ENCODE peak calls at places on chromosomes 1 and 21, in six cellular contexts. P is NCI-H2171; B is activated CD8-positive, alpha-beta memory T cell treated with anti-CD3 and anti-CD28 coated beads for 24 hours; V is Right ventricle myocardium inferior; N is kidney epithelial cell; K is effector CD4-positive, alpha-beta T cell. R is an unnamed sample.

GRCh38 chr1:59079434-59080135 is 217.3 kb upstream of the FGGY start:
- DNase-seq in P (no peak), K (no peak), B (no peak), V (no peak), N (no peak), R (no peak)

GRCh38 chr21:38787461-38788274 is 18.1 kb upstream of the ETS2 start:
- DNase-seq in P (peak), B (no peak), N (peak), V (no peak), K (no peak), R (no peak)

GRCh38 chr1:61238371-61238689 is 156.0 kb downstream of the NFIA start:
- DNase-seq in B (no peak), P (no peak), N (no peak), V (no peak), K (no peak), R (no peak)

GRCh38 chr1:209697082-209697481 is 7.6 kb upstream of the HSD11B1 start:
- DNase-seq in N (no peak), P (no peak), V (no peak), B (no peak), K (no peak), R (no peak)

GRCh38 chr21:44801468-44802395 is at the start of gene UBE2G2:
- DNase-seq in V (peak), N (no peak), K (peak), P (peak), B (peak), R (no peak)

GRCh38 chr1:62509028-62509427 is 72.2 kb downstream of the USP1 start:
- DNase-seq in B (no peak), N (no peak), K (no peak), V (no peak), P (no peak), R (no peak)

GRCh38 chr1:76425843-76426145 is 351.2 kb downstream of the ST6GALNAC3 start:
- DNase-seq in P (no peak), V (no peak), K (no peak), B (no peak), N (no peak), R (no peak)

GRCh38 chr1:53638641-53639035 is 100.3 kb downstream of the GLIS1 start:
- DNase-seq in K (no peak), V (peak), N (no peak), P (no peak), B (no peak), R (no peak)

GRCh38 chr1:195664628-195665027 is 943.6 kb downstream of the KCNT2 start:
- DNase-seq in P (no peak), B (no peak), V (no peak), N (no peak), K (no peak), R (peak)

GRCh38 chr1:24952413-24952841 is 22.4 kb upstream of the RUNX3 start:
- DNase-seq in V (no peak), P (no peak), K (no peak), N (no peak), B (no peak), R (no peak)

GRCh38 chr1:15455522-15455921 is 1.0 kb upstream of the CELA2A start:
- DNase-seq in P (no peak), K (no peak), B (no peak), N (no peak), V (no peak), R (no peak)

GRCh38 chr1:5333326-5333725 is 658.9 kb downstream of the NPHP4 start:
- DNase-seq in B (no peak), P (no peak), K (no peak), N (no peak), V (no peak), R (no peak)

GRCh38 chr1:240831922-240832321 is 220.0 kb upstream of the GREM2 start:
- DNase-seq in B (no peak), K (no peak), P (no peak), V (no peak), N (no peak), R (no peak)

GRCh38 chr1:90810006-90810405 is 92.9 kb upstream of the BARHL2 start:
- DNase-seq in K (no peak), B (no peak), V (no peak), N (no peak), P (no peak), R (no peak)

GRCh38 chr21:45053561-45053960 is 20.8 kb upstream of the ADARB1 start:
- DNase-seq in B (no peak), P (no peak), V (no peak), N (no peak), K (no peak), R (no peak)

GRCh38 chr1:40770296-40771070 is 13.1 kb upstream of the KCNQ4 start:
- DNase-seq in N (no peak), B (no peak), V (no peak), K (no peak), P (no peak), R (no peak)

GRCh38 chr1:225454067-225454618 is 26.3 kb upstream of the LBR start:
- DNase-seq in P (no peak), B (no peak), N (no peak), V (no peak), K (no peak), R (no peak)

GRCh38 chr21:36211660-36212512 is 55.3 kb downstream of the DOP1B start:
- DNase-seq in N (peak), V (no peak), B (no peak), P (no peak), K (no peak), R (no peak)

GRCh38 chr1:230986976-230987375 is 8.1 kb downstream of the ARV1 start:
- DNase-seq in V (no peak), B (no peak), P (no peak), N (no peak), K (no peak), R (no peak)

GRCh38 chr1:26537951-26538352 is 8.4 kb downstream of the RPS6KA1 start:
- DNase-seq in P (no peak), K (no peak), B (no peak), V (no peak), N (no peak), R (no peak)

GRCh38 chr21:16908087-16908486 is 604.8 kb upstream of the CXADR start:
- DNase-seq in K (no peak), P (no peak), V (no peak), B (no peak), N (peak), R (peak)

GRCh38 chr1:234768569-234769283 is 158.7 kb upstream of the IRF2BP2 start:
- DNase-seq in K (no peak), V (no peak), N (no peak), B (peak), P (no peak), R (no peak)

GRCh38 chr1:24374891-24375786 is 38.4 kb downstream of the STPG1 start:
- DNase-seq in P (peak), V (no peak), N (no peak), B (peak), K (no peak), R (no peak)

GRCh38 chr1:239812580-239812979 is 279.1 kb upstream of the FMN2 start:
- DNase-seq in P (no peak), N (no peak), B (no peak), K (no peak), V (no peak), R (no peak)

GRCh38 chr1:53375440-53375839 is 47.6 kb upstream of the LRP8 start:
- DNase-seq in V (no peak), B (no peak), P (no peak), N (no peak), K (no peak), R (no peak)

GRCh38 chr1:210446479-210446878 is 117.8 kb downstream of the HHAT start:
- DNase-seq in K (peak), N (no peak), P (no peak), B (peak), V (no peak), R (no peak)

GRCh38 chr1:31991202-31991601 is 22.5 kb upstream of the KHDRBS1 start:
- DNase-seq in V (no peak), P (no peak), K (no peak), B (no peak), N (no peak), R (no peak)

GRCh38 chr1:198913667-198914066 is 274.8 kb downstream of the PTPRC start:
- DNase-seq in N (no peak), P (no peak), V (no peak), B (no peak), K (no peak), R (no peak)

GRCh38 chr1:31957701-31958674 is 19.8 kb upstream of the PTP4A2 start:
- DNase-seq in P (no peak), K (no peak), V (no peak), N (no peak), B (peak), R (no peak)

GRCh38 chr1:218425647-218426342 is 80.7 kb downstream of the TGFB2 start:
- DNase-seq in V (no peak), N (peak), K (no peak), P (no peak), B (no peak), R (no peak)

GRCh38 chr1:38546630-38547029 is 312.9 kb downstream of the RRAGC start:
- DNase-seq in P (no peak), B (peak), N (no peak), V (no peak), K (no peak), R (no peak)

GRCh38 chr1:28313710-28314510 is 14.9 kb upstream of the MED18 start:
- DNase-seq in V (peak), P (no peak), K (no peak), B (no peak), N (peak), R (peak)

R was measured in retinal pigment epithelial cell.